ENCODE peak calls at places on chromosomes 13 and 19, in seven cellular contexts. L is HepG2, Q is breast epithelium, Z is PC-3, G is WERI-Rb-1, O is stomach, J is DND-41. H is an unnamed sample.

GRCh38 chr19:45613926-45614725 is 12.1 kb upstream of the GPR4 start:
- DNase-seq in L (no peak), Q (no peak), Z (peak; percentile 92), O (peak; percentile 31), G (no peak), J (no peak), H (no peak)

GRCh38 chr19:56294557-56294956 is 20.1 kb downstream of the ZSCAN5A start:
- DNase-seq in Z (peak; percentile 80), J (no peak), G (no peak), O (no peak), L (no peak), Q (no peak), H (no peak)

GRCh38 chr13:33634526-33635111 is 183.3 kb upstream of the RFC3 start:
- DNase-seq in Z (no peak), J (no peak), L (no peak), O (no peak), G (no peak), Q (no peak), H (no peak)

GRCh38 chr19:13399746-13400145 is 106.5 kb downstream of the CACNA1A start:
- DNase-seq in Z (no peak), J (no peak), G (no peak), L (no peak), Q (no peak), O (no peak), H (no peak)

GRCh38 chr19:49473868-49474544 is at the start of gene FLT3LG:
- DNase-seq in L (peak; percentile 46), Z (peak; percentile 77), Q (peak; percentile 79), J (peak; percentile 99), O (peak; percentile 79), G (peak; percentile 59), H (peak; percentile 41)

GRCh38 chr19:53394522-53394973 is 401 bp upstream of the ZNF765 start:
- DNase-seq in G (peak; percentile 47), L (peak; percentile 48), Z (peak; percentile 63), O (peak; percentile 31), Q (peak; percentile 60), J (peak; percentile 32), H (no peak)

GRCh38 chr13:32947886-32948285 is 68.3 kb upstream of the KL start:
- DNase-seq in J (no peak), Q (no peak), O (no peak), Z (no peak), L (no peak), G (no peak), H (no peak)

GRCh38 chr13:52837850-52838249 is 10.6 kb downstream of the PCDH8 start:
- DNase-seq in Q (no peak), L (no peak), O (no peak), Z (no peak), J (no peak), G (no peak), H (no peak)

DNA sequence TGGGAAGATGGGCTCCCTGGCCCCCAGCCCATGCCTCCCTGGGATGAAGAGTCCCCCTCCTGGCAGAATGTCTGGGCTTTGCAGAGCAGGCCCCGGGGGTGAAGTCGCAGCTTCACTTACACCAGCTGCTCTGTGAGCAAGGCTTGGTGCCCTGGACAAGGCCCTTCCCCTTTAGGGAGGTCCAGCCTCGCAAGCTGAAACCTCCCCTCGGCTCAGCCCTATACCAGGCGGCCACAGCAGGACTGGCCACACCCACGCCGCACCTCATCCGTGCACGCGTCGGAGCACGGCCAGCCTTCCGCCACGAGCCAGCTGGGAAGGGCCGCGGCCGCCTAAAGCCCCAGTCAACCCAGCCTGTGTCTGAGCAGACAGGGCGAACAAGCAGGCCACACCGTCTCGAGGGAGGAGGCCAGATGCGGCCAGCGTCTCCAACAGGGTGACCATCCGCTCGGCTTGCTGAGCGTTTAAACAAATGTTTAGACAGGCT is 83.2 kb upstream of the MCF2L start:
- DNase-seq in J (no peak), Z (peak; percentile 83), G (peak; percentile 100), L (peak; percentile 71), Q (peak; percentile 83), O (peak; percentile 92), H (peak; percentile 52)
- H3K27ac ChIP-seq in J (no peak overlapping the region), Z (no peak overlapping the region), G (peak overlapping the region; percentile 68), L (peak overlapping the region; percentile 27), Q (peak overlapping the region; percentile 62), O (peak overlapping the region; percentile 71), H (no peak overlapping the region)

GRCh38 chr19:18919895-18920204 is 335 bp downstream of the DDX49 start:
- DNase-seq in Q (no peak), O (no peak), J (no peak), G (no peak), L (no peak), Z (no peak), H (no peak)
- H3K27ac ChIP-seq in Q (peak overlapping the region; percentile 39), O (peak overlapping the region; percentile 94), J (peak overlapping the region; percentile 70), G (peak overlapping the region; percentile 48), L (peak overlapping the region; percentile 54), Z (no peak overlapping the region), H (peak overlapping the region; percentile 83)

DNA sequence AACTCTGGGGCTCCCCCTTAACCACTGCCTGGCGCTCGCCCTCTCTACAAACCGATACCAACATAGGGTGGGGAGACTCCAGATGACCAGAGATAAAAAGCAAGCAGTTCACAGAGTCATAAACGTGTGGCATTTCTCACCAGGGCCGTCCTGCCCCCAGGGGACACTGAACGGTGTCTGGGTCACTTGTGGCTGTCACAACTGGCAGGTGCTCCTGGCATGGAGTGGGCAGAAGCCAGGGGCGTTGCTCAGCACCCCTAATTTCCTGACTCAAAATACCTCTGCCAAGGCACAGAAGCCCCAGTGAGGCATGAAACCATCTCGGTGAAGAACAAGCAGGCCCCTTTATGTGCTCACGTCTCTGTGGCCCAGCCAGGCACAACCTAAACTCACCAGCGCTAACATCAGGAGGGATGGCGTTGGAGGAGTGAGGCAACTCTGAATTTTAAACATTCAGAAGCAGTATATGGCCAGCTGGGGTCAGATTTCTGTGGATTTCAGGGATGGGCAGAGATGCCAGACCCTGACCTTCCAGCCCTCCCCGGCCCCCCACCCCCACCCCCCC is 1.8 kb downstream of the PIP5K1C start:
- DNase-seq in G (no peak), L (no peak), O (no peak), Q (no peak), Z (no peak), J (no peak), H (no peak)
- H3K27ac ChIP-seq in G (peak overlapping the region; percentile 58), L (no peak overlapping the region), O (peak overlapping the region; percentile 66), Q (peak overlapping the region; percentile 90), Z (no peak overlapping the region), J (no peak overlapping the region), H (peak overlapping the region; percentile 80)

DNA sequence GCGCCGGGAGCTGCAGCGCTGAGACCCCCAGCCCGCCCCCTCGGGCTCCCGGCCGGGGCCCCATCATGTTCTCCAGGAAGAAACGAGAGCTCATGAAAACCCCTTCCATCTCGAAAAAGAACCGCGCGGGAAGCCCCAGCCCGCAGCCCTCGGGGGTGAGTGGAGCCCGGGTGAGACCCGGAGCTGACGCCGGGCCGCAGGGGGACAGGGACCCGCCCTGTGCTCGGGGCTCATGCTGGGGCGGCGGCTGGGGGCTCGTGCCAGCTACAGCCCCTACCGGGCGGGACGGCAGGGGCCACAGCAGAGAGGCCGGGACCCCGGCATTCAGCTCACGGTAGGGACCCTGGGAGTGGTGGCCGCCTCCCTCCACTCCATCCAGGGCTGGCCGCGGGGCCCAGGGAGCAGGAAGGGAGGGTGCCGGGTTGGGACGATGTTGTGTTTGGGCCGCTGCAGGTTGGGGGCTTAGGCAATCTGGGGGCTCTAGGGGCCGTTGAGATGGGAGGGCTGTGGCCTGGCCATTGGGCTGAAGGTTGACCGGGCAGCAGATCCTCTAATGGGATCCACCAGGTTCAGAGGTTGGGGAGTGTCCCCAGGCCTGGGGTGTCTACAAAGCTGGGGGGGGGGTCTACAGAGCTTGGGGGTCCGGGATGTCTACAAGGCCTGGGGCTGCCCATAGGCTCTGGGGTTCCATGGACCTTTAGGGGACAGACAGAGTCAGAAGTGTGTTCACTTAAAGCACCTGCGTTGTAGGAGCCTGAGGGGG is 555 bp downstream of the ARHGAP45 start:
- DNase-seq in Q (no peak), J (no peak), Z (no peak), O (no peak), G (no peak), L (no peak), H (no peak)
- H3K27ac ChIP-seq in Q (peak overlapping the region; percentile 9), J (peak overlapping the region; percentile 83), Z (no peak overlapping the region), O (peak overlapping the region; percentile 87), G (no peak overlapping the region), L (no peak overlapping the region), H (no peak overlapping the region)

GRCh38 chr13:40504641-40505040 is 161.8 kb downstream of the FOXO1 start:
- DNase-seq in L (no peak), Q (no peak), Z (no peak), O (no peak), G (no peak), J (no peak), H (no peak)
- H3K27ac ChIP-seq in L (peak overlapping the region; percentile 77), Q (no peak overlapping the region), Z (peak overlapping the region; percentile 80), O (no peak overlapping the region), G (no peak overlapping the region), J (no peak overlapping the region), H (no peak overlapping the region)

DNA sequence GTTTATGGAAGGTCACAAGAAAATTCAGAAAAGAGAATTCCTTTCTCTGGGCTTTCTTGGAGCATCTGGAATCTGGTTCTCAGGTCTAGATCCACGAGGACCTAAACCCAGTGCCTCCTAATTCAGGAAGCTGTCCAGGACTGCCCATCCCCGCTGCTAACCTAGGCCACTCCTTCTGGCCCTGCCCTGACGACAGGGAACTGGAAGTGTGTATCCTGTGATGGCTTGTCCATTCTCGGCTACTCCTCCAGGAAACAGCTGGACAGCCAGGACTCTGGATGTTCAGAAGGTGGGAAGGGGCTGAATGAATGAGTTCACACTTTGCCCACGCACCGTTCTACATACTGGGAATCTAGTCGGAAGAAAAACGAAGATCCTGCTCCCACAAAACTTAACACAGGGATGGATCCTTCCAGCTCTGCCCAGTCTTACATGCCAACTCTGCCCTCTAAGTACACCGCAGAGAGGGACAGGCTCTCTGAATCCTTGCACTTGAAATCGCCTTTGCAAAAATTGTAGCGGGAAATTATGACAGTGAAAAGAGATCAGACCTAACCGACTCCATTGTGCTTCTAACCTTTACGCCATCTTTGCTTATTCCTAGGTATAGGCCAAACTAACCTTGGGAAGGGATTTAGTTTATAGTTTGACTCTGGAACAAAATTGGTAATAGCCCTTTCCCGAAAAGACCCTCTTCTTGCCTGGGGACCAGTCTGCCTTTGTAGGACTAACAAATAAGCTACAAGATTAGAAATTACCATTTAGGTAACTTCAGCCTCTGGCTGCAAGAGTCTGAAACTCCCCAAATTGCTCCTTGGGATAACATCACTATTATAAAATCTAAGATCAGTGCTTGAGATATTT is 1.8 kb downstream of the LSM4 start:
- DNase-seq in Q (no peak), Z (no peak), L (no peak), J (no peak), G (no peak), O (peak; percentile 62), H (no peak)
- H3K27ac ChIP-seq in Q (peak overlapping the region; percentile 40), Z (no peak overlapping the region), L (peak overlapping the region; percentile 92), J (peak overlapping the region; percentile 95), G (no peak overlapping the region), O (peak overlapping the region; percentile 94), H (peak overlapping the region; percentile 95)

DNA sequence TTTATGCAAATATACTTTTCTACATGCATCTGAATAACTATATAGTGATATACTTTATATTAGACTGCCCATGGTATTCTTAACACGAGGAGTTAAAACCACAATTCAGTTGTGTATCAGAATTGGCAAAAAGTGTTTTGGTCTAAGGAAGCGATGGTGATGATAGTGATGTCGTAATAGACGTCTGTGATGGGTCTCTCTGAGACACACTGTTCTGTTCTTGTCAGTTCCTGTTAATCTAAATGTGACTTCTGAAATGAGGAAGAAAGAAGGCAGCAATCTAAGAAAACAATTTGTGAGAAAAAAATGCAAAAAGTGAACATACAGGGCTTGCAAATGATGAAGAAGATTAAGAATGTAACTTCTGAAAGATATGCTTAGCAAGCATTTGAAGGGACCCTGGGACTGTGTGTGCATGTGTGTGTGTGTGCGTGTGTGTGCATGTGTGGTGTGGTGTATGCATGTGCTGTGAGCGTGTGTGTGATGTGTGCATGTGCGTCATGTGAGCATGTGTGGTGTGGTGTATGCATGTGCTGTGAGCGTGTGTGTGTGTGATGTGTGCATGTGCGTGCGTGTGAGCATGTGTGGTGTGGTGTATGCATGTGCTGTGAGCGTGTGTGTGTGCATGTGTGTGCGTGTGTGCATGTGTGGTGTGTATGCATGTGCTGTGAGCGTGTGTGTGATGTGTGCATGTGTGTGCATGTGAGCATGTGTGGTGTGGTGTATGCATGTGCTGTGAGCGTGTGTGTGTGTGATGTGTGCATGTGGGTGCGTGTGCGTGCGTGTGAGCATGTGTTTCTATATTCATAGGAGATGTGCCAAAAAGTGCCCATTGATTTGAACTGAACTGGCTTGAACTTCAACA is 131.8 kb downstream of the IRS2 start:
- DNase-seq in Q (no peak), O (no peak), G (no peak), J (no peak), Z (no peak), L (no peak), H (no peak)
- H3K27ac ChIP-seq in Q (peak overlapping the region; percentile 73), O (peak overlapping the region; percentile 54), G (no peak overlapping the region), J (no peak overlapping the region), Z (no peak overlapping the region), L (no peak overlapping the region), H (no peak overlapping the region)